ENCODE peak calls at places on chromosomes 3 and 15, in ten cellular contexts. X is pancreas; K is WTC11; E is stimulated activated CD4-positive, alpha-beta T cell treated with anti-CD3 and anti-CD28 coated beads, Interleukin-2, amount 100 ng/mL, for 48 hours; M is stomach; Z is OCI-M1; Q is NCI-H1436; O is anterior cingulate cortex; B is NT2/D1; A is activated CD4-positive, alpha-beta T cell treated with anti-CD3 and anti-CD28 coated beads, Interleukin-2, amount 10 ng/mL, durations not matched to agents 7 days and 5 days. V is an unnamed sample.

GRCh38 chr3:8421267-8421666 is 80.4 kb upstream of the LMCD1 start:
- DNase-seq in X (no peak), K (no peak), E (no peak), M (no peak), Z (peak), Q (no peak), O (no peak), B (no peak), A (no peak), V (no peak)

GRCh38 chr15:64842099-64842940 is 605 bp downstream of the PLEKHO2 start:
- DNase-seq in X (no peak), K (no peak), E (no peak), M (no peak), Z (peak), Q (no peak), O (no peak), B (no peak), A (no peak), V (peak)

GRCh38 chr15:85880501-85881190 is 85.9 kb upstream of the KLHL25 start:
- DNase-seq in X (no peak), K (no peak), E (no peak), M (no peak), Z (no peak), Q (no peak), O (no peak), B (no peak), A (no peak), V (no peak)

GRCh38 chr15:79965836-79966630 is 5.0 kb downstream of the BCL2A1 start:
- DNase-seq in X (no peak), K (no peak), E (no peak), M (no peak), Z (no peak), Q (no peak), O (no peak), B (no peak), A (no peak), V (no peak)

GRCh38 chr15:45891766-45892165 is 256.9 kb downstream of the SQOR start:
- DNase-seq in X (no peak), K (no peak), E (no peak), M (peak), Z (no peak), Q (no peak), O (no peak), B (no peak), A (no peak), V (no peak)

GRCh38 chr15:72796515-72797337 is 13.2 kb upstream of the ADPGK start:
- DNase-seq in X (peak), K (peak), E (peak), M (peak), Z (peak), Q (peak), O (peak), B (no peak), A (peak), V (peak)

GRCh38 chr15:42104095-42104891 is 9.9 kb upstream of the PLA2G4D start:
- DNase-seq in X (no peak), K (no peak), E (no peak), M (no peak), Z (no peak), Q (no peak), O (no peak), B (no peak), A (no peak), V (no peak)

GRCh38 chr15:48536681-48537091 is 108.8 kb downstream of the FBN1 start:
- DNase-seq in X (no peak), K (no peak), E (no peak), M (no peak), Z (no peak), Q (no peak), O (no peak), B (no peak), A (no peak), V (no peak)

GRCh38 chr15:56739964-56740640 is 6.8 kb upstream of the ZNF280D start:
- DNase-seq in X (no peak), K (no peak), E (no peak), M (no peak), Z (peak), Q (no peak), O (no peak), B (no peak), A (no peak), V (no peak)

GRCh38 chr15:60994842-60995495 is 234.1 kb downstream of the RORA start:
- DNase-seq in X (no peak), K (no peak), E (no peak), M (no peak), Z (peak), Q (no peak), O (peak), B (no peak), A (no peak), V (no peak)

GRCh38 chr15:100880897-100881242 is 1.2 kb downstream of the ALDH1A3 start:
- DNase-seq in X (peak), K (no peak), E (no peak), M (no peak), Z (no peak), Q (no peak), O (no peak), B (no peak), A (no peak), V (no peak)

GRCh38 chr3:191275751-191276150 is 53.4 kb upstream of the CCDC50 start:
- DNase-seq in X (no peak), K (no peak), E (no peak), M (no peak), Z (no peak), Q (no peak), O (no peak), B (no peak), A (no peak), V (no peak)

GRCh38 chr15:62779041-62779810 is 263.3 kb upstream of the TPM1 start:
- DNase-seq in X (no peak), K (no peak), E (no peak), M (no peak), Z (no peak), Q (no peak), O (peak), B (no peak), A (no peak), V (no peak)

GRCh38 chr15:25244731-25245585 is 193.9 kb downstream of the UBE3A start:
- DNase-seq in X (peak), K (peak), E (no peak), M (peak), Z (no peak), Q (no peak), O (no peak), B (no peak), A (no peak), V (no peak)

GRCh38 chr15:57736591-57736990 is 30.1 kb downstream of the POLR2M start:
- DNase-seq in X (no peak), K (no peak), E (no peak), M (no peak), Z (no peak), Q (no peak), O (no peak), B (no peak), A (no peak), V (no peak)

GRCh38 chr3:57582470-57583168 is 14.5 kb downstream of the ARF4 start:
- DNase-seq in X (no peak), K (peak), E (no peak), M (no peak), Z (peak), Q (no peak), O (no peak), B (no peak), A (peak), V (no peak)

GRCh38 chr15:91499774-91500383 is 353.6 kb upstream of the SLCO3A1 start:
- DNase-seq in X (no peak), K (no peak), E (no peak), M (no peak), Z (no peak), Q (no peak), O (no peak), B (no peak), A (no peak), V (no peak)

GRCh38 chr3:158679547-158680000 is 7.1 kb upstream of the LXN start:
- DNase-seq in X (no peak), K (no peak), E (no peak), M (no peak), Z (peak), Q (no peak), O (no peak), B (no peak), A (no peak), V (no peak)

GRCh38 chr3:5092018-5092417 is 30.1 kb upstream of the ARL8B start:
- DNase-seq in X (no peak), K (no peak), E (no peak), M (no peak), Z (no peak), Q (no peak), O (no peak), B (no peak), A (no peak), V (no peak)

GRCh38 chr3:188294823-188295487 is 141.0 kb downstream of the LPP start:
- DNase-seq in X (no peak), K (no peak), E (no peak), M (peak), Z (no peak), Q (peak), O (no peak), B (no peak), A (no peak), V (no peak)

GRCh38 chr3:158273646-158274045 is 163.8 kb downstream of the RSRC1 start:
- DNase-seq in X (no peak), K (no peak), E (no peak), M (no peak), Z (no peak), Q (no peak), O (no peak), B (no peak), A (no peak), V (no peak)

GRCh38 chr15:72339777-72340177 is 19.8 kb upstream of the CELF6 start:
- DNase-seq in X (no peak), K (no peak), E (no peak), M (no peak), Z (peak), Q (no peak), O (no peak), B (no peak), A (no peak), V (no peak)

V was measured in ecto neural progenitor cell.